ENCODE peak calls at places on chromosomes 2 and 18, in six cellular contexts. V, U, P, Z, C and B are unnamed samples.

GRCh38 chr2:198448803-198449202 is 644.4 kb downstream of the PLCL1 start:
- DNase-seq in V (no peak), U (no peak), P (no peak), Z (no peak), C (no peak), B (no peak)

GRCh38 chr18:21194871-21195771 is 46.9 kb upstream of the GREB1L start:
- DNase-seq in V (peak), U (no peak), P (peak), Z (no peak), C (no peak), B (peak)

GRCh38 chr2:109555346-109555900 is 58.3 kb downstream of the SEPTIN10 start:
- DNase-seq in V (no peak), U (no peak), P (no peak), Z (no peak), C (no peak), B (no peak)

GRCh38 chr2:198657520-198658121 is 800.1 kb downstream of the SATB2 start:
- DNase-seq in V (peak), U (no peak), P (peak), Z (no peak), C (peak), B (peak)

GRCh38 chr2:40199758-40200157 is 252.1 kb downstream of the SLC8A1 start:
- DNase-seq in V (no peak), U (no peak), P (peak), Z (no peak), C (no peak), B (no peak)

GRCh38 chr2:128139624-128140023 is 48.6 kb downstream of the UGGT1 start:
- DNase-seq in V (no peak), U (no peak), P (no peak), Z (no peak), C (no peak), B (no peak)

GRCh38 chr2:60483400-60483799 is 70.1 kb downstream of the BCL11A start:
- DNase-seq in V (no peak), U (no peak), P (peak), Z (no peak), C (peak), B (no peak)

GRCh38 chr2:129006135-129006885 is 687.6 kb upstream of the HS6ST1 start:
- DNase-seq in V (no peak), U (no peak), P (no peak), Z (no peak), C (no peak), B (no peak)

GRCh38 chr2:150856596-150857281 is 369.3 kb upstream of the RND3 start:
- DNase-seq in V (no peak), U (no peak), P (peak), Z (no peak), C (no peak), B (no peak)

GRCh38 chr18:58520964-58521363 is 107.9 kb downstream of the ALPK2 start:
- DNase-seq in V (no peak), U (no peak), P (peak), Z (no peak), C (peak), B (no peak)

GRCh38 chr2:4972472-4972871 is 719.7 kb upstream of the SOX11 start:
- DNase-seq in V (no peak), U (no peak), P (no peak), Z (no peak), C (no peak), B (no peak)

GRCh38 chr2:241030883-241031282 is 32.5 kb downstream of the SNED1 start:
- DNase-seq in V (no peak), U (no peak), P (no peak), Z (no peak), C (no peak), B (no peak)

GRCh38 chr2:151560289-151560688 is 150.6 kb downstream of the RIF1 start:
- DNase-seq in V (no peak), U (no peak), P (peak), Z (no peak), C (peak), B (no peak)

GRCh38 chr2:64063924-64064331 is 44.7 kb upstream of the VPS54 start:
- DNase-seq in V (no peak), U (no peak), P (peak), Z (peak), C (peak), B (no peak)

GRCh38 chr18:34738173-34738894 is 28.2 kb downstream of the DTNA start:
- DNase-seq in V (peak), U (no peak), P (no peak), Z (no peak), C (peak), B (no peak)

GRCh38 chr18:13878858-13879257 is 36.5 kb downstream of the MC2R start:
- DNase-seq in V (no peak), U (no peak), P (no peak), Z (no peak), C (no peak), B (no peak)

GRCh38 chr2:151408788-151409600 is 708 bp upstream of the RIF1 start:
- DNase-seq in V (no peak), U (no peak), P (no peak), Z (no peak), C (no peak), B (no peak)

GRCh38 chr2:174341301-174341994 is 6.7 kb downstream of the SP9 start:
- DNase-seq in V (peak), U (peak), P (peak), Z (peak), C (peak), B (peak)

GRCh38 chr2:151655663-151656398 is 78.4 kb downstream of the NEB start:
- DNase-seq in V (no peak), U (no peak), P (no peak), Z (no peak), C (no peak), B (no peak)

GRCh38 chr2:231110551-231110950 is 14.3 kb downstream of the HTR2B start:
- DNase-seq in V (no peak), U (no peak), P (peak), Z (no peak), C (peak), B (no peak)
- TF ChIP-seq CTCF in V (no peak), U (no peak), P (peak), Z (no peak), C (peak), B (no peak)

GRCh38 chr2:236928353-236929153 is 157.1 kb upstream of the COPS8 start:
- DNase-seq in V (no peak), U (no peak), P (no peak), Z (no peak), C (no peak), B (no peak)
- H3K4me3 ChIP-seq in V (no peak), U (peak), P (no peak), Z (no peak), C (no peak), B (peak)

DNA sequence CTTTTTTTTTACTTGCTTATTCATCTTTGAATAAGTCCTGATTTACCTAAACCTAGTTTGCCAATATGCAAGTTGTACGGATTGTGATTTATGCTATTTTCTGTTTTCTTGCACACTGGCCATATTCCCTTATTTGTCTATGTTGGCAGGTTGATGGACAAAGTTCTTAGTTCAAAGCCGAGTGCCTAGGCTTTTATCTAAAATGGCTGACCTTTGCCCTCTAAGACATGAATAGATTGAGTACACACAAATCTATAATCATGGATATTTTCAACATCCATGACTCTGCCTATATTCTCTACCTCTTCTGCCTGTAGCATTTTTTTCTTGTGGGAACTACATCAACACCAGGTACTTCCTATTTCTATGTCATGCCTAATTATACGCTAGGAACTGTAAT is 171.7 kb downstream of the TMEFF2 start:
- DNase-seq in V (no peak), U (no peak), P (no peak), Z (no peak), C (no peak), B (no peak)
- TF ChIP-seq CTCF in V (no peak), U (no peak), P (no peak), Z (no peak), C (no peak), B (no peak)

GRCh38 chr2:26932974-26933373 is 37.5 kb upstream of the MAPRE3 start:
- DNase-seq in V (no peak), U (no peak), P (no peak), Z (no peak), C (no peak), B (no peak)
- H3K4me3 ChIP-seq in V (no peak), U (no peak), P (no peak), Z (no peak), C (no peak), B (no peak)